ENCODE peak calls at places on chromosomes 3 and 15, in nine cellular contexts. L is MM.1S, U is tibial artery, V is SJSA1, D is esophagus squamous epithelium, Z is cardiac muscle cell, P is GM23248, M is stomach, B is lower lobe of right lung. R is an unnamed sample.

GRCh38 chr3:11364181-11364580 is 92.0 kb downstream of the ATG7 start:
- DNase-seq in P (peak; percentile 65), Z (no peak), M (no peak), L (no peak), B (no peak), V (no peak), D (no peak), U (no peak), R (no peak)

GRCh38 chr15:31396881-31397560 is 70.4 kb downstream of the KLF13 start:
- DNase-seq in M (peak; percentile 95), D (peak; percentile 49), L (no peak), Z (peak; percentile 88), U (peak; percentile 98), B (peak; percentile 96), P (peak; percentile 92), V (peak; percentile 75), R (peak; percentile 63)

GRCh38 chr3:187150599-187150998 is 11.3 kb upstream of the RPL39L start:
- DNase-seq in V (no peak), B (peak; percentile 54), M (peak; percentile 48), Z (no peak), P (no peak), L (peak; percentile 38), U (no peak), D (no peak), R (no peak)

GRCh38 chr3:179811321-179812095 is 158.7 kb downstream of the USP13 start:
- DNase-seq in M (peak; percentile 40), L (peak; percentile 78), B (no peak), D (no peak), Z (peak; percentile 81), V (peak; percentile 31), P (peak; percentile 90), U (no peak), R (no peak)

GRCh38 chr15:73851679-73852078 is 21.7 kb upstream of the TBC1D21 start:
- DNase-seq in M (no peak), V (peak; percentile 16), U (no peak), L (peak; percentile 78), P (peak; percentile 64), B (no peak), Z (peak; percentile 80), D (no peak), R (no peak)

GRCh38 chr3:59654120-59654952 is 604.5 kb upstream of the CFAP20DC start:
- DNase-seq in M (no peak), L (no peak), D (no peak), P (peak; percentile 63), V (no peak), B (peak; percentile 80), Z (peak; percentile 5), U (no peak), R (no peak)

GRCh38 chr15:49605588-49605987 is 15.0 kb downstream of the FAM227B start:
- DNase-seq in D (no peak), M (no peak), V (no peak), L (no peak), U (no peak), B (no peak), Z (no peak), P (no peak), R (no peak)

GRCh38 chr3:170809021-170809974 is 60.7 kb downstream of the RPL22L1 start:
- DNase-seq in V (peak; percentile 74), B (no peak), U (no peak), Z (peak; percentile 85), P (peak; percentile 86), L (peak; percentile 37), D (no peak), M (no peak), R (peak; percentile 41)

GRCh38 chr3:50238549-50239026 is 2.6 kb downstream of the GNAI2 start:
- DNase-seq in P (peak; percentile 81), M (peak; percentile 95), B (peak; percentile 92), Z (no peak), V (no peak), U (peak; percentile 96), D (no peak), L (no peak), R (peak; percentile 66)

GRCh38 chr15:77857419-77857818 is 220.1 kb downstream of the TBC1D2B start:
- DNase-seq in B (peak; percentile 20), V (no peak), M (no peak), L (no peak), U (peak; percentile 56), P (no peak), D (no peak), Z (no peak), R (no peak)

GRCh38 chr15:96353931-96354730 is 23.6 kb downstream of the NR2F2 start:
- DNase-seq in M (peak; percentile 68), U (peak; percentile 81), B (no peak), P (peak; percentile 71), L (no peak), V (peak; percentile 63), Z (peak; percentile 72), D (no peak), R (peak; percentile 84)

DNA sequence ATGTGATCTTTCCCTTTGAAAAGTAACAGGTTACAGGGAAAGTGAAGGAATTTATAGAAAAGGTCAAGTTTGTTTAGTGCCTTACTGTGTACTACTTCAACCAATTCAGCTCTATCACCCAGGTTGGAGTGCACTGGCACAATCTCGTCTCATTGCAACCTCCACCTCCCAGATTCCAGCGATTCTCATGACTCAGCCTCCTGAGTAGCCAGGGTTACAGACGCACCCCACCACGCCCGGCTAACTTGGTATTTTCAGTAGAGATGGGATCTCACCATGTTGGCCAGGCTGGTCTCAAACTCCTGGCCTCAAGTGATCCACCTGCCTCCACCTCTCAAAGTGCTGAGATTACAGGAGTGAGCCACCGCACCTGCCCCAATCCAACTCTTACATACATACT is 279.7 kb downstream of the ZBTB20 start:
- DNase-seq in L (no peak), V (no peak), D (no peak), U (no peak), B (no peak), P (no peak), M (no peak), Z (no peak), R (no peak)
- H3K4me1 ChIP-seq in L (peaks cover 6% of the 10 kb centered on the region), V (no peaks in the 10 kb centered on the region), D (no peaks in the 10 kb centered on the region), U (peaks cover 20% of the 10 kb centered on the region), B (peaks cover 22% of the 10 kb centered on the region), P (peaks cover 4% of the 10 kb centered on the region), M (peaks cover 37% of the 10 kb centered on the region), Z (no peaks in the 10 kb centered on the region), R (peaks cover 7% of the 10 kb centered on the region)

DNA sequence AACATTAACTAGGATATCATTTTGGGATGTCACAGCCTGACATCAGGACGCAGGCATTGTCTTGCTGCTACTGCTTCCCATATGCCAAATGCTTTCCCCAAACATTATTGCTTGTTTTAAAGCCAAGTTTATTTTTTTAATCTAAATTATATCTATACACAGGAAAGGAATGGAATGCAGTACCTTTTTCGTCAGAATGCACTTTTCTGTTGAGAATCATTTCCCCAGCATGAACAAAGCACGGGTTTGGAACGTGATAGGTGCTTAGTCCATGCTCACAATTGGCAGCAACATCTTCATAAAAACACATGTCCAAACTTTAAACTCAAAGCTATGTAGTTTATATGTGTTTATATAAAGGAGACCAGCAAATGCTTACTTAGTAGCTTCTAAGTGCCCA is 26.1 kb downstream of the PXK start:
- DNase-seq in D (no peak), V (peak; percentile 54), L (no peak), B (no peak), P (no peak), U (no peak), Z (no peak), M (no peak), R (no peak)
- H3K27ac ChIP-seq in D (no peak overlapping the region), V (no peak overlapping the region), L (no peak overlapping the region), B (no peak overlapping the region), P (no peak overlapping the region), U (no peak overlapping the region), Z (no peak overlapping the region), M (peak overlapping the region; percentile 42), R (no peak overlapping the region)

DNA sequence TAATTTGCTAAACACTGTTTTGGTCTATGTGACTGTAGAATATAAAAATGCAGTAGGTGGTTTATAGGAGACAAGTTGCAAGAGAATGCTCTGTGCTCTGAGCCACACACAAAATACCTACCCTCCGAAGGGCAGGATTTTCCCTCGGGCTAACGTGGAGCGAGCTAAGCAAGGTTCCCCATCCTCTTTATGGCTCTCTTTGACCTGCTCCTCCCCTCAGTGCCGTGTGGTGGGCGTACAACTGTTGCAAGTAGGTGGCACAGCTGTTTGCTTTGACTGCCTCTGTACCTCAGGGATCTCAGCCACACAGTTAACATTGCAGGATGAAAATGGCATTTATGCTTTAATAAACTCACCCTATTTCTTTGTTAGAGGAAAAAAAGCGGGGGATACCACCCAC is 339.1 kb downstream of the SATB1 start:
- DNase-seq in V (no peak), L (no peak), M (no peak), U (no peak), B (no peak), Z (no peak), P (no peak), D (no peak), R (no peak)
- H3K27me3 ChIP-seq in V (no peaks in the 10 kb centered on the region), L (no peaks in the 10 kb centered on the region), M (no peaks in the 10 kb centered on the region), U (no peaks in the 10 kb centered on the region), B (no peaks in the 10 kb centered on the region), Z (no peaks in the 10 kb centered on the region), P (no peaks in the 10 kb centered on the region), D (no peaks in the 10 kb centered on the region), R (no peaks in the 10 kb centered on the region)

GRCh38 chr15:68786753-68787152 is 33.9 kb downstream of the ANP32A start:
- DNase-seq in U (peak; percentile 32), Z (no peak), V (no peak), M (no peak), B (no peak), P (no peak), L (no peak), D (no peak), R (no peak)
- H3K4me1 ChIP-seq in U (peaks cover 42% of the 10 kb centered on the region), Z (peaks cover 30% of the 10 kb centered on the region), V (peaks cover 6% of the 10 kb centered on the region), M (peaks cover 70% of the 10 kb centered on the region), B (peaks cover 73% of the 10 kb centered on the region), P (no peaks in the 10 kb centered on the region), L (peaks cover 12% of the 10 kb centered on the region), D (peaks cover 40% of the 10 kb centered on the region), R (peaks cover 10% of the 10 kb centered on the region)

DNA sequence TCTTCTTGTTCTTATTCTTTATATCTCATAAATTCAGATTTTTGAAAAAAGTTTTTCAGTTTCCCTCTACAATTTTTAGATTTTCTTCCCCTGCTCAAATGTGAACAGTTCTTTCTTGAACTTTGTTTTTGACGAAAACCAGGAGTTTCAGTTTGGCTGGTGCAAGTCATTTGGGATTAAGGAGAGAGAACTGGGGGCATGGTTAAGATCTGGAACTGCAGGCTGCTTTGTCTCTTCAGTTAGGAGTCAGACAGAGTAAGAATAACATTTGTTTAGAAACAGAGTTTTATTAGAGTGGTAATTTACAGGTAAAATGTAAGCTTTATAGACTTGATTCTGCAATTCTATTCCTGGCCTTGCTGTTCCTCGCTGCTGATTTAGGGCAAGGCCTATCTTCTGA is 310.5 kb upstream of the C2CD4B start:
- DNase-seq in B (no peak), U (no peak), V (no peak), D (no peak), L (no peak), Z (no peak), M (no peak), P (no peak), R (no peak)
- H3K27ac ChIP-seq in B (no peak overlapping the region), U (peak overlapping the region; percentile 82), V (no peak overlapping the region), D (no peak overlapping the region), L (no peak overlapping the region), Z (no peak overlapping the region), M (peak overlapping the region; percentile 57), P (peak overlapping the region; percentile 37), R (peak overlapping the region; percentile 25)